ENCODE peak calls at places on chromosomes 16 and 17, in five cellular contexts. N, D, R, P and W are unnamed samples.
A peak's percentile ranks its signal among the peaks of the same experiment; 100 is the strongest.

GRCh38 chr16:57394444-57394843 is 10.1 kb upstream of the CCL17 start:
- DNase-seq in N (no peak), P (no peak), R (no peak), D (no peak), W (no peak)

GRCh38 chr16:12111819-12112218 is 135.3 kb downstream of the SNX29 start:
- DNase-seq in N (no peak), P (no peak), D (no peak), R (no peak), W (no peak)

GRCh38 chr17:64741924-64742670 is 80.0 kb upstream of the SMURF2 start:
- DNase-seq in P (no peak), N (no peak), R (no peak), D (peak; percentile 77), W (no peak)

GRCh38 chr16:79601092-79601977 is 798 bp upstream of the MAF start:
- DNase-seq in D (peak; percentile 80), R (no peak), P (peak; percentile 35), N (peak; percentile 65), W (peak; percentile 81)

GRCh38 chr17:50737118-50737698 is 17.8 kb downstream of the LUC7L3 start:
- DNase-seq in N (no peak), D (peak; percentile 32), R (no peak), P (no peak), W (no peak)

GRCh38 chr16:30096105-30096861 is at the start of gene YPEL3:
- DNase-seq in R (peak; percentile 89), N (peak; percentile 96), P (peak; percentile 92), D (peak; percentile 97), W (peak; percentile 96)

GRCh38 chr17:47763913-47764582 is 31.0 kb downstream of the TBX21 start:
- DNase-seq in R (no peak), N (no peak), D (no peak), P (no peak), W (no peak)

GRCh38 chr17:77566151-77566550 is 392.4 kb upstream of the TNRC6C start:
- DNase-seq in P (no peak), D (peak; percentile 22), R (no peak), N (no peak), W (no peak)

GRCh38 chr17:59487161-59487873 is 78.1 kb upstream of the DHX40 start:
- DNase-seq in P (no peak), R (no peak), N (no peak), D (no peak), W (no peak)

GRCh38 chr17:14582996-14583395 is 282.1 kb downstream of the HS3ST3B1 start:
- DNase-seq in R (no peak), D (no peak), N (no peak), P (no peak), W (no peak)

GRCh38 chr16:12439443-12440232 is 364.0 kb downstream of the CPPED1 start:
- DNase-seq in N (no peak), D (no peak), R (peak; percentile 16), P (no peak), W (no peak)

GRCh38 chr16:8886593-8887437 is 4.7 kb downstream of the LITAFD start:
- DNase-seq in R (no peak), P (no peak), D (no peak), N (peak; percentile 20), W (no peak)

GRCh38 chr17:19719365-19720209 is 3.2 kb upstream of the SLC47A2 start:
- DNase-seq in D (peak; percentile 40), R (no peak), N (no peak), P (no peak), W (no peak)

GRCh38 chr16:76157629-76158028 is 119.6 kb upstream of the CNTNAP4 start:
- DNase-seq in D (peak; percentile 57), P (no peak), N (no peak), R (no peak), W (no peak)

GRCh38 chr17:38701504-38702165 is 3.4 kb upstream of the MLLT6 start:
- DNase-seq in D (no peak), R (peak; percentile 86), P (no peak), N (no peak), W (peak; percentile 91)

GRCh38 chr17:7466644-7467341 is 12.6 kb downstream of the ZBTB4 start:
- DNase-seq in R (no peak), P (no peak), D (no peak), N (peak; percentile 60), W (no peak)

GRCh38 chr16:69831212-69832123 is 69.3 kb downstream of the WWP2 start:
- DNase-seq in P (no peak), D (no peak), R (no peak), N (no peak), W (no peak)

GRCh38 chr17:74746922-74747321 is 1.5 kb upstream of the NHERF1 start:
- DNase-seq in D (peak; percentile 80), R (no peak), P (no peak), N (peak; percentile 44), W (no peak)

GRCh38 chr17:15516150-15516549 is 47.1 kb downstream of the TVP23C start:
- DNase-seq in P (no peak), D (peak; percentile 27), N (no peak), R (no peak), W (no peak)

GRCh38 chr17:78281249-78281865 is 49.9 kb downstream of the TMEM235 start:
- DNase-seq in D (peak; percentile 75), N (no peak), R (no peak), P (no peak), W (no peak)

GRCh38 chr17:83064021-83064731 is 15.2 kb upstream of the METRNL start:
- DNase-seq in R (no peak), P (no peak), D (peak; percentile 36), N (peak; percentile 40), W (peak; percentile 58)

GRCh38 chr17:49952912-49953497 is 16.0 kb upstream of the DLX4 start:
- DNase-seq in P (no peak), D (no peak), R (no peak), N (no peak), W (no peak)

GRCh38 chr16:88816736-88817535 is 5.2 kb upstream of the APRT start:
- DNase-seq in D (no peak), P (no peak), R (no peak), N (no peak), W (no peak)

GRCh38 chr17:74569392-74570003 is 2.2 kb upstream of the CD300H start:
- DNase-seq in D (peak; percentile 72), R (no peak), N (peak; percentile 73), P (no peak), W (no peak)

GRCh38 chr16:30567160-30567990 is 4.1 kb downstream of the ZNF688 start:
- DNase-seq in D (no peak), R (peak; percentile 67), P (no peak), N (no peak), W (peak; percentile 90)